ENCODE peak calls at places on chromosomes 2 and 18, in six cellular contexts. A is SHP77 treated with DMSO at 0.1 percent for 48 hours; G is T-helper 1 cell; X is C1 segment of cervical spinal cord; M is A549; F is stimulated activated CD4-positive, alpha-beta T cell treated with anti-CD3 and anti-CD28 coated beads, Interleukin-12 subunit alpha, Interleukin-12 subunit beta, amount 100 ng/mL, for 24 hours. Y is an unnamed sample.
A peak's percentile ranks its signal among the peaks of the same experiment; 100 is the strongest.

GRCh38 chr2:232999354-232999753 is 13.7 kb downstream of the NGEF start:
- DNase-seq in A (peak; percentile 27), G (no peak), X (no peak), M (no peak), F (no peak), Y (no peak)

GRCh38 chr2:20223345-20224190 is 1.4 kb downstream of the SDC1 start:
- DNase-seq in A (no peak), G (no peak), X (no peak), M (peak; percentile 77), F (no peak), Y (no peak)

GRCh38 chr18:6633370-6633769 is 96.1 kb upstream of the ARHGAP28 start:
- DNase-seq in A (no peak), G (no peak), X (no peak), M (no peak), F (no peak), Y (no peak)

GRCh38 chr18:76131738-76132137 is 363.3 kb downstream of the ZNF516 start:
- DNase-seq in A (no peak), G (no peak), X (no peak), M (no peak), F (peak; percentile 3), Y (no peak)

GRCh38 chr2:37973615-37974353 is 48.7 kb downstream of the RMDN2 start:
- DNase-seq in A (no peak), G (no peak), X (no peak), M (no peak), F (no peak), Y (no peak)

GRCh38 chr2:45909677-45910191 is 258.3 kb downstream of the PRKCE start:
- DNase-seq in A (no peak), G (no peak), X (no peak), M (no peak), F (no peak), Y (no peak)

GRCh38 chr2:29322011-29322410 is 206.8 kb downstream of the CLIP4 start:
- DNase-seq in A (no peak), G (no peak), X (no peak), M (no peak), F (no peak), Y (no peak)

GRCh38 chr2:138110453-138111083 is 146.3 kb downstream of the HNMT start:
- DNase-seq in A (no peak), G (no peak), X (no peak), M (no peak), F (no peak), Y (no peak)

GRCh38 chr2:105373344-105373781 is 25.5 kb downstream of the FHL2 start:
- DNase-seq in A (no peak), G (no peak), X (no peak), M (no peak), F (no peak), Y (no peak)

GRCh38 chr2:230408244-230408842 is 7.7 kb upstream of the SP100 start:
- DNase-seq in A (no peak), G (no peak), X (no peak), M (no peak), F (no peak), Y (no peak)

GRCh38 chr2:170530284-170530745 is 184.8 kb upstream of the SP5 start:
- DNase-seq in A (peak; percentile 84), G (no peak), X (no peak), M (peak; percentile 57), F (no peak), Y (no peak)

GRCh38 chr18:70175216-70175615 is 30.3 kb downstream of the RTTN start:
- DNase-seq in A (no peak), G (no peak), X (no peak), M (no peak), F (no peak), Y (no peak)

GRCh38 chr2:181281206-181281832 is 175.9 kb upstream of the ITGA4 start:
- DNase-seq in A (peak; percentile 30), G (no peak), X (no peak), M (no peak), F (no peak), Y (peak; percentile 64)

GRCh38 chr2:100291152-100291970 is 30.9 kb downstream of the LONRF2 start:
- DNase-seq in A (peak; percentile 29), G (peak; percentile 25), X (no peak), M (peak; percentile 99), F (peak; percentile 35), Y (no peak)

GRCh38 chr2:151946856-151947523 is 118.8 kb upstream of the ARL5A start:
- DNase-seq in A (no peak), G (no peak), X (peak; percentile 35), M (peak; percentile 35), F (peak; percentile 5), Y (peak; percentile 5)

GRCh38 chr2:26430826-26431225 is 29.1 kb downstream of the DRC1 start:
- DNase-seq in A (no peak), G (no peak), X (no peak), M (no peak), F (no peak), Y (no peak)

GRCh38 chr2:20135631-20136050 is 84.2 kb upstream of the LAPTM4A start:
- DNase-seq in A (peak; percentile 32), G (no peak), X (peak; percentile 3), M (peak; percentile 75), F (peak; percentile 31), Y (peak; percentile 9)

GRCh38 chr2:202171246-202171833 is 67.1 kb downstream of the SUMO1 start:
- DNase-seq in A (no peak), G (no peak), X (no peak), M (no peak), F (no peak), Y (no peak)

GRCh38 chr18:37778417-37779165 is 213.0 kb upstream of the CELF4 start:
- DNase-seq in A (peak; percentile 39), G (no peak), X (peak; percentile 29), M (peak; percentile 44), F (peak; percentile 33), Y (no peak)

GRCh38 chr2:158740127-158740526 is 55.0 kb upstream of the DAPL1 start:
- DNase-seq in A (no peak), G (no peak), X (no peak), M (no peak), F (no peak), Y (no peak)

GRCh38 chr2:151827564-151828142 is 568 bp downstream of the ARL5A start:
- DNase-seq in A (no peak), G (no peak), X (peak; percentile 40), M (peak; percentile 17), F (no peak), Y (peak; percentile 9)

GRCh38 chr18:47284691-47285370 is 33.4 kb upstream of the SKOR2 start:
- DNase-seq in A (no peak), G (no peak), X (no peak), M (no peak), F (no peak), Y (no peak)

GRCh38 chr18:58267493-58267892 is 223.5 kb downstream of the NEDD4L start:
- DNase-seq in A (no peak), G (no peak), X (no peak), M (no peak), F (no peak), Y (no peak)

GRCh38 chr2:150601280-150602038 is 114.0 kb upstream of the RND3 start:
- DNase-seq in A (no peak), G (no peak), X (no peak), M (peak; percentile 52), F (no peak), Y (no peak)

GRCh38 chr2:65320042-65320711 is 92.5 kb downstream of the ACTR2 start:
- DNase-seq in A (no peak), G (no peak), X (no peak), M (peak; percentile 89), F (no peak), Y (no peak)

GRCh38 chr2:82848285-82848684 is 1610.8 kb downstream of the SUCLG1 start:
- DNase-seq in A (no peak), G (no peak), X (no peak), M (no peak), F (no peak), Y (no peak)

GRCh38 chr2:199602271-199602895 is 144.6 kb upstream of the SATB2 start:
- DNase-seq in A (peak; percentile 29), G (no peak), X (no peak), M (peak; percentile 49), F (no peak), Y (no peak)

GRCh38 chr2:4135765-4136164 is 432.4 kb downstream of the DCDC2C start:
- DNase-seq in A (no peak), G (no peak), X (no peak), M (no peak), F (no peak), Y (no peak)

GRCh38 chr2:224134003-224134734 is 95.1 kb upstream of the SERPINE2 start:
- DNase-seq in A (no peak), G (no peak), X (no peak), M (no peak), F (no peak), Y (no peak)

GRCh38 chr2:157305713-157306110 is 19.9 kb downstream of the ERMN start:
- DNase-seq in A (no peak), G (no peak), X (no peak), M (no peak), F (no peak), Y (no peak)

GRCh38 chr2:71783815-71784214 is 330.5 kb downstream of the DYSF start:
- DNase-seq in A (no peak), G (no peak), X (no peak), M (no peak), F (no peak), Y (no peak)

GRCh38 chr2:138059967-138060635 is 95.8 kb downstream of the HNMT start:
- DNase-seq in A (peak; percentile 37), G (no peak), X (no peak), M (peak; percentile 92), F (no peak), Y (no peak)

GRCh38 chr2:181463573-181463972 is 6.4 kb downstream of the ITGA4 start:
- DNase-seq in A (no peak), G (no peak), X (no peak), M (no peak), F (no peak), Y (no peak)

GRCh38 chr2:43040084-43040854 is 186.1 kb downstream of the ZFP36L2 start:
- DNase-seq in A (no peak), G (no peak), X (no peak), M (peak; percentile 71), F (no peak), Y (no peak)

GRCh38 chr2:148555622-148556294 is 88.8 kb upstream of the EPC2 start:
- DNase-seq in A (no peak), G (no peak), X (no peak), M (no peak), F (no peak), Y (no peak)

GRCh38 chr2:232418466-232419244 is 12.0 kb downstream of the ALPG start:
- DNase-seq in A (no peak), G (no peak), X (no peak), M (no peak), F (no peak), Y (no peak)

Y was measured in naive thymus-derived CD8-positive, alpha-beta T cell.